ENCODE peak calls at places on chromosomes 7 and 10, in eight cellular contexts. One of them, this sample, is unnamed.

GRCh38 chr7:99794585-99795502 is 10.9 kb upstream of the CYP3A4 start:
- DNase-seq in COR-L47: no peak
- DNase-seq in OCI-LY7: no peak
- DNase-seq in naive thymus-derived CD8-positive, alpha-beta T cell: no peak
- DNase-seq in MV-4-11: no peak
- DNase-seq in sigmoid colon: no peak
- DNase-seq in SW 1271: no peak
- DNase-seq in H7: no peak
- DNase-seq in this sample: no peak

GRCh38 chr7:127792528-127793342 is 140.7 kb downstream of the SND1 start:
- DNase-seq in SW 1271: peak
- DNase-seq in H7: peak
- DNase-seq in COR-L47: no peak
- DNase-seq in OCI-LY7: peak
- DNase-seq in MV-4-11: no peak
- DNase-seq in naive thymus-derived CD8-positive, alpha-beta T cell: no peak
- DNase-seq in sigmoid colon: no peak
- DNase-seq in this sample: peak

GRCh38 chr7:129394101-129394500 is 40.1 kb upstream of the STRIP2 start:
- DNase-seq in COR-L47: no peak
- DNase-seq in MV-4-11: no peak
- DNase-seq in SW 1271: no peak
- DNase-seq in H7: no peak
- DNase-seq in sigmoid colon: no peak
- DNase-seq in OCI-LY7: no peak
- DNase-seq in naive thymus-derived CD8-positive, alpha-beta T cell: no peak
- DNase-seq in this sample: no peak

GRCh38 chr7:22654836-22655235 is 72.2 kb upstream of the IL6 start:
- DNase-seq in sigmoid colon: no peak
- DNase-seq in MV-4-11: no peak
- DNase-seq in SW 1271: no peak
- DNase-seq in OCI-LY7: no peak
- DNase-seq in naive thymus-derived CD8-positive, alpha-beta T cell: no peak
- DNase-seq in COR-L47: no peak
- DNase-seq in H7: no peak
- DNase-seq in this sample: no peak

GRCh38 chr10:100508691-100509150 is 10.9 kb downstream of the SEC31B start:
- DNase-seq in H7: peak
- DNase-seq in MV-4-11: peak
- DNase-seq in OCI-LY7: peak
- DNase-seq in COR-L47: peak
- DNase-seq in naive thymus-derived CD8-positive, alpha-beta T cell: no peak
- DNase-seq in sigmoid colon: no peak
- DNase-seq in SW 1271: peak
- DNase-seq in this sample: no peak

GRCh38 chr7:142323706-142324105 is 65.8 kb upstream of the PRSS58 start:
- DNase-seq in MV-4-11: no peak
- DNase-seq in OCI-LY7: peak
- DNase-seq in H7: peak
- DNase-seq in SW 1271: no peak
- DNase-seq in sigmoid colon: no peak
- DNase-seq in naive thymus-derived CD8-positive, alpha-beta T cell: no peak
- DNase-seq in COR-L47: no peak
- DNase-seq in this sample: no peak

GRCh38 chr7:133491846-133492652 is 239.2 kb downstream of the EXOC4 start:
- DNase-seq in SW 1271: no peak
- DNase-seq in naive thymus-derived CD8-positive, alpha-beta T cell: no peak
- DNase-seq in OCI-LY7: no peak
- DNase-seq in sigmoid colon: no peak
- DNase-seq in H7: no peak
- DNase-seq in MV-4-11: no peak
- DNase-seq in COR-L47: no peak
- DNase-seq in this sample: no peak

GRCh38 chr7:40709077-40709964 is 574.5 kb downstream of the SUGCT start:
- DNase-seq in COR-L47: no peak
- DNase-seq in sigmoid colon: no peak
- DNase-seq in H7: no peak
- DNase-seq in naive thymus-derived CD8-positive, alpha-beta T cell: no peak
- DNase-seq in MV-4-11: peak
- DNase-seq in SW 1271: no peak
- DNase-seq in OCI-LY7: no peak
- DNase-seq in this sample: no peak

GRCh38 chr10:114257488-114257887 is 18.4 kb downstream of the VWA2 start:
- DNase-seq in OCI-LY7: no peak
- DNase-seq in COR-L47: no peak
- DNase-seq in SW 1271: no peak
- DNase-seq in H7: no peak
- DNase-seq in sigmoid colon: no peak
- DNase-seq in naive thymus-derived CD8-positive, alpha-beta T cell: no peak
- DNase-seq in MV-4-11: no peak
- DNase-seq in this sample: no peak

GRCh38 chr7:107972986-107973385 is 30.0 kb downstream of the LAMB1 start:
- DNase-seq in sigmoid colon: peak
- DNase-seq in COR-L47: no peak
- DNase-seq in SW 1271: no peak
- DNase-seq in H7: no peak
- DNase-seq in naive thymus-derived CD8-positive, alpha-beta T cell: no peak
- DNase-seq in MV-4-11: no peak
- DNase-seq in OCI-LY7: no peak
- DNase-seq in this sample: no peak